ENCODE peak calls at places on chromosome 21, in seven cellular contexts. R, N, H, O, K, C and U are unnamed samples.

GRCh38 chr21:42438316-42439205 is 34.9 kb downstream of the UBASH3A start:
- DNase-seq in C (no peak), R (no peak), O (no peak), N (no peak), H (no peak), K (no peak), U (no peak)

GRCh38 chr21:28805885-28806284 is 186.8 kb downstream of the LTN1 start:
- DNase-seq in O (no peak), C (no peak), K (peak), R (no peak), H (peak), N (no peak), U (no peak)

GRCh38 chr21:15874610-15875009 is 144.8 kb downstream of the USP25 start:
- DNase-seq in R (no peak), H (peak), C (no peak), K (no peak), O (no peak), N (no peak), U (no peak)

GRCh38 chr21:26732442-26733221 is 112.6 kb downstream of the ADAMTS1 start:
- DNase-seq in H (peak), N (no peak), O (no peak), C (peak), K (peak), R (no peak), U (peak)

GRCh38 chr21:30232011-30232410 is 16.1 kb upstream of the CLDN8 start:
- DNase-seq in N (no peak), R (no peak), C (no peak), K (no peak), H (no peak), O (no peak), U (no peak)

GRCh38 chr21:29453511-29453910 is 154.8 kb downstream of the BACH1 start:
- DNase-seq in O (no peak), K (no peak), C (no peak), N (no peak), R (no peak), H (no peak), U (no peak)

GRCh38 chr21:42218836-42219605 is at the start of gene ABCG1:
- DNase-seq in H (peak), R (peak), C (peak), K (no peak), O (no peak), N (peak), U (no peak)

GRCh38 chr21:28959367-28960099 is 33.1 kb downstream of the LTN1 start:
- DNase-seq in O (no peak), R (no peak), K (no peak), N (no peak), C (no peak), H (peak), U (peak)

GRCh38 chr21:42235593-42235992 is 16.7 kb downstream of the ABCG1 start:
- DNase-seq in H (no peak), O (no peak), C (no peak), R (no peak), K (no peak), N (no peak), U (no peak)

GRCh38 chr21:42021751-42022430 is 11.7 kb upstream of the ZBTB21 start:
- DNase-seq in C (no peak), H (no peak), K (no peak), O (no peak), N (no peak), R (no peak), U (no peak)

GRCh38 chr21:42520628-42521253 is 7.1 kb downstream of the SLC37A1 start:
- DNase-seq in O (no peak), R (no peak), K (no peak), C (no peak), H (no peak), N (no peak), U (no peak)

GRCh38 chr21:42555756-42556438 is 42.2 kb downstream of the SLC37A1 start:
- DNase-seq in K (no peak), O (no peak), C (peak), N (no peak), H (no peak), R (no peak), U (no peak)

GRCh38 chr21:27802816-27803475 is 836.1 kb upstream of the ADAMTS5 start:
- DNase-seq in N (peak), K (peak), H (peak), R (no peak), C (no peak), O (no peak), U (peak)

GRCh38 chr21:39111928-39112327 is 71.3 kb downstream of the PSMG1 start:
- DNase-seq in N (no peak), R (no peak), O (no peak), C (no peak), K (no peak), H (peak), U (no peak)

GRCh38 chr21:28521932-28522826 is 470.5 kb downstream of the LTN1 start:
- DNase-seq in K (no peak), R (no peak), C (no peak), N (no peak), H (peak), O (no peak), U (no peak)

GRCh38 chr21:30710499-30710898 is 8.1 kb downstream of the KRTAP21-3 start:
- DNase-seq in C (no peak), R (no peak), N (no peak), H (no peak), K (no peak), O (no peak), U (no peak)

GRCh38 chr21:46324390-46325072 is 575 bp downstream of the PCNT start:
- DNase-seq in K (peak), H (peak), N (peak), O (peak), R (peak), C (peak), U (peak)

GRCh38 chr21:46323710-46324389 is at the start of the genes C21orf58 and PCNT:
- DNase-seq in R (peak), H (peak), O (peak), K (peak), C (peak), N (peak), U (peak)

GRCh38 chr21:46323227-46323709 is 402 bp downstream of the C21orf58 start:
- DNase-seq in K (no peak), H (no peak), C (no peak), R (no peak), N (no peak), O (no peak), U (no peak)

GRCh38 chr21:46320331-46320801 is 3.3 kb downstream of the C21orf58 start:
- DNase-seq in R (no peak), H (no peak), C (no peak), N (no peak), O (no peak), K (no peak), U (no peak)

GRCh38 chr21:46322351-46323226 is 1.1 kb downstream of the C21orf58 start:
- DNase-seq in H (peak), N (no peak), R (no peak), O (no peak), K (no peak), C (peak), U (no peak)
- TF ChIP-seq POLR2A in H (no peak), N (no peak), R (no peak), O (no peak), K (no peak), C (no peak), U (peak)

GRCh38 chr21:37367758-37368535 is 1.4 kb downstream of the DYRK1A start:
- DNase-seq in K (peak), R (no peak), O (no peak), H (peak), C (peak), N (peak), U (no peak)
- TF ChIP-seq POLR2A in K (peak), R (peak), O (no peak), H (peak), C (peak), N (peak), U (peak)

GRCh38 chr21:33266050-33266783 is at the start of gene IL10RB:
- DNase-seq in O (peak), K (peak), H (peak), R (peak), C (peak), N (peak), U (peak)
- TF ChIP-seq POLR2A in O (peak), K (peak), H (peak), R (peak), C (peak), N (peak), U (peak)

DNA sequence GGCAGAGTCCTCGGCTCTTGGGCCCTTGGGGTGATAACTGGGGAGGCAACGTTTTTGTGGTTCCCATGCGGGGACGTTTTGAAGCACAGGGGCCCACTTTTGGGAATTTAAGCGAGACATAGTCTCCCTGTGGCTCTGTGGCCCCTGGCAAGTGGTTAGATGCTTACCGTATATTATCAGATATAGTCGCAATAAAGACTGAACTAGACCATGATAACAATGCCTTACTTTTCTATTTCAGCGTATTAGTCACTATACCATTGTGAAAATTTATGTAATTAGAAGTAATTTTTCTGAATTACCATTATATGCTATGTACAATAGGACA is 538 bp upstream of the RCAN1 start:
- DNase-seq in C (no peak), R (no peak), N (no peak), O (no peak), H (no peak), K (no peak), U (no peak)
- TF ChIP-seq POLR2A in C (no peak), R (no peak), N (no peak), O (no peak), H (no peak), K (no peak), U (no peak)

DNA sequence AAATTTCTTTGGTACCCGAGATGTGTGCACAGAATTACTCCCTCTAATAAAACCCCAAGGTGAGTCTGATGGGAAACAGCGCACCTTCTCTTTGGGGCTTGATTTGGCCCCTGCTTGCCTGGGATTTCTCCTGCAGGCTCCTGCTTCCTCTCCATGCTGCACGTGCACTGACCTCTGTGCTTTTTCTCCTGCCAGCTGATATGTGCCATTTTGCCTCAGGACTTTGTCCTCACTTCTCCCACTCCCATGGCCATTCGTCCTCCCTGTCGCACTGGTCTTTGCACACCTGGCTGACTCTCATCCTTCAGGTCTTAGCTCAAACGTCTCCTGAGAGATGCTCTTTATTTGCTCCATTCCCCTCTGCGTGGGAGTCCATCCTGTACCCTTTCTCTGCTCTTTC is 1.2 kb downstream of the CBR1 start:
- DNase-seq in C (no peak), K (no peak), N (no peak), H (no peak), O (no peak), R (no peak), U (no peak)
- TF ChIP-seq POLR2A in C (no peak), K (no peak), N (no peak), H (no peak), O (no peak), R (no peak), U (no peak)

GRCh38 chr21:44087426-44088400 is 19.5 kb upstream of the PWP2 start:
- DNase-seq in O (no peak), C (no peak), K (no peak), H (no peak), N (no peak), R (no peak), U (no peak)

GRCh38 chr21:44089001-44089911 is 17.9 kb upstream of the PWP2 start:
- DNase-seq in H (no peak), R (no peak), K (no peak), O (no peak), N (peak), C (peak), U (no peak)

GRCh38 chr21:44092201-44092600 is 15.0 kb upstream of the PWP2 start:
- DNase-seq in C (no peak), K (no peak), N (peak), O (no peak), H (no peak), R (no peak), U (no peak)

GRCh38 chr21:44088401-44088780 is 18.8 kb upstream of the PWP2 start:
- DNase-seq in N (no peak), R (no peak), K (no peak), O (no peak), C (no peak), H (no peak), U (no peak)

DNA sequence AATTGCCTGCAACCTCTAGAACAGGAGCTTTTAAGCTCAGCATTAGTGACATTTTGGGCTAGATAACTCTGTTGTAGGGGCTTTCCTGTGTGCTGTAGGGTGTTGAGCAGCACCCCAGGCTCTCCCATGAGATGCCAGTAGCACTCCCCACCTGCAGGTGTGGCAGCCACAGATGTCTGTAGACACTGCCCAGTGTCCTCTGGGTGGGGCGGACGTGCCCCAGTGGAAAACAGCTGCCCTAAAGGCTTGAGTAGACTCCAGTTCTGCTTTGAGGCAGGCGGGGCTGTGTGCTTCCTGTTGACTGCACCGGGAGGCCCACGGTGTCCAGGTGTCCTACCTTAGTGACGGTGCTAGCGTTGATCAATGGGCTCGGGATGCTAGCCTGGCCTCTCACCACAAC is 16.9 kb upstream of the PWP2 start:
- DNase-seq in R (no peak), O (no peak), K (no peak), N (peak), H (no peak), C (no peak), U (no peak)
- TF ChIP-seq POLR2A in R (no peak), O (no peak), K (no peak), N (no peak), H (no peak), C (no peak), U (no peak)

DNA sequence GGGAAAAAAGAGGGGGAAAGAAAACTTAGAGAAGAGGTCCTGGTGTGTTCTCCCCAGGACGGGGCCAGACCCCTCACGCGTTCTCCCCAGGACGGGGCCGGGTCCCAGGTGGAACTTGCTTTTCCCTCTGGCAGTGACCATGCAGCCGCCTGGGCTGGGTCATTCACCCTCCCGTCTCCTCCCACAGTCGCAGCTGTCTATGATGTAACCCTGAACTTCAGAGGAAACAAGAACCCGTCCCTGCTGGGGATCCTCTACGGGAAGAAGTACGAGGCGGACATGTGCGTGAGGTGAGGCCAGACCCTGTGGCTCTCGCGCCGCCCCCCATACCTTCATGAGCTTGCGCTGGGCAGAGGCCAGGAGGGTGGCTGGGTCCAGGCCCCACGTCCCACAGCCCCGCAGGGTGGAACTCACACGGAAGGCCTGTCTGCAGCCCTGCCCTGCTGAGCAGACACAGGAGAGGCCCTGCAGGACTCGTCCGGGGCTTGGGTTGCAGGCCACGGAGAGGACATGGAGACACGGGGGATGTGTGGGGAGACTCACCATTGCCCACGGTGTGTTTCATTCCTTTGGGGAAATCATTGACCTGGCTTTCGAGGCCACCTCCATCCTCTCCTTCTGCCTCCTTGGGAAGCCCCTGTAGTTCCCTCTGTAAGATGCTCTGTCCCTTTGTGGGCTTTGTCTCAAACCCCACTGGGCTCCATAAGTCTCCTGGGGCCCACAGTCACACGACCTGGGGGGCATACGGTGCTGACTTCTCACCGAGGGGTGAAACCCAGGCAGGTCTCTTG is 40.7 kb upstream of the TRAPPC10 start:
- DNase-seq in O (no peak), C (peak), N (no peak), H (no peak), R (no peak), K (peak), U (no peak)
- TF ChIP-seq POLR2A in O (no peak), C (no peak), N (no peak), H (no peak), R (no peak), K (no peak), U (no peak)

DNA sequence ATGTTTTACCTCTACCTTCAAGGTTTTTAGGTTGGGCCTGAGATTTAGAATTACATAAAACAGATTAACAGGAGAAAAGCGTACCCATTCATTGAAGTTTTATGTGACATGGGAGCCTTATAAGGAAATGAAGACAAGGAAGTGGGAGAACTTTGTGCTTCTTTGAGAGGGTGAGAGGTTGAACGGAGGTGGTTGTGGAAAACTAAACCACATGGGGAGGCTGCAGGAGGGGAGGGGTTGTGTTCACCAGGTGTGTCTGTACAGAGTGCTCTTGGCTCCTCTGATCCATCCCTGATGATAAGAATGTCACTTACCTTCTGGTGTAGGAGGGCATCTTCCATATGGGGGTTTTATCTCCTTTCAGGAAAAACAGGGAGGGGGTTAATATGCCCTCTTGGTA is 2.7 kb downstream of the SLX9 start:
- DNase-seq in H (no peak), O (no peak), N (no peak), R (no peak), K (no peak), C (no peak), U (no peak)
- TF ChIP-seq POLR2A in H (no peak), O (no peak), N (no peak), R (no peak), K (no peak), C (no peak), U (no peak)

DNA sequence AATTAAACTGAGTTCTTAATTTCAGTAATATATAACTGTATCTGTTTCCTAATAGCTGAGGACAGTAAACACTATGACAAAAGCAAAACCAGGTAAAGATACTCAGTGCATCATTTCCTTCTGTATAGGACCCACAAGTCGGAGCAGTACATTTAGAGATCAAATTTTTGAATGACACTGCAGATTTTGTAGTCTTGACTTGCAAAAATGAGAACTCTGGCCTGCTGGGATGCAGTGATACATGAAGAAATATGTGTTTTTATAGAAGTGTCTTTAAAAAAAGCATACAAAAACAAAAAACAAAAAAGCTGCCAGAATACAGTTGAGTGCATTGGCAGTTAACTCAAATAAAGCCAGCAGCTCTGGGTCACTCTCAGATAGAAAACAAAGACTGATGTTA is 19.0 kb downstream of the GART start:
- DNase-seq in R (no peak), O (no peak), C (no peak), N (no peak), H (no peak), K (no peak), U (no peak)
- TF ChIP-seq POLR2A in R (no peak), O (no peak), C (no peak), N (no peak), H (no peak), K (no peak), U (no peak)